ENCODE peak calls at places on chromosomes 11 and 22, in five cellular contexts. One of them, this sample, is unnamed.

GRCh38 chr11:96215094-96215782 is 127.8 kb downstream of the MAML2 start:
- DNase-seq in T-cell: peak; percentile 65
- DNase-seq in activated naive CD8-positive, alpha-beta T cell treated with anti-CD3 and anti-CD28 coated beads for 36 hours: peak; percentile 43
- DNase-seq in fibroblast of villous mesenchyme: peak; percentile 78
- DNase-seq in AG09309: no peak
- DNase-seq in this sample: peak; percentile 42

GRCh38 chr22:40221055-40221414 is 43.3 kb downstream of the TNRC6B start:
- DNase-seq in T-cell: no peak
- DNase-seq in activated naive CD8-positive, alpha-beta T cell treated with anti-CD3 and anti-CD28 coated beads for 36 hours: no peak
- DNase-seq in fibroblast of villous mesenchyme: no peak
- DNase-seq in AG09309: no peak
- DNase-seq in this sample: no peak

GRCh38 chr11:20669833-20670684 is 673 bp downstream of the NELL1 start:
- DNase-seq in T-cell: no peak
- DNase-seq in activated naive CD8-positive, alpha-beta T cell treated with anti-CD3 and anti-CD28 coated beads for 36 hours: no peak
- DNase-seq in fibroblast of villous mesenchyme: no peak
- DNase-seq in AG09309: no peak
- DNase-seq in this sample: no peak

GRCh38 chr11:95429376-95429907 is 198.4 kb upstream of the SESN3 start:
- DNase-seq in T-cell: no peak
- DNase-seq in activated naive CD8-positive, alpha-beta T cell treated with anti-CD3 and anti-CD28 coated beads for 36 hours: no peak
- DNase-seq in fibroblast of villous mesenchyme: no peak
- DNase-seq in AG09309: no peak
- DNase-seq in this sample: no peak

GRCh38 chr11:120539681-120540369 is 28.3 kb downstream of the GRIK4 start:
- DNase-seq in T-cell: no peak
- DNase-seq in activated naive CD8-positive, alpha-beta T cell treated with anti-CD3 and anti-CD28 coated beads for 36 hours: no peak
- DNase-seq in fibroblast of villous mesenchyme: no peak
- DNase-seq in AG09309: peak; percentile 18
- DNase-seq in this sample: no peak

GRCh38 chr11:518463-519202 is 11.6 kb upstream of the RNH1 start:
- DNase-seq in T-cell: peak; percentile 84
- DNase-seq in activated naive CD8-positive, alpha-beta T cell treated with anti-CD3 and anti-CD28 coated beads for 36 hours: peak; percentile 87
- DNase-seq in fibroblast of villous mesenchyme: peak; percentile 98
- DNase-seq in AG09309: peak; percentile 94
- DNase-seq in this sample: peak; percentile 87

GRCh38 chr11:92269021-92269420 is 44.4 kb downstream of the FAT3 start:
- DNase-seq in T-cell: no peak
- DNase-seq in activated naive CD8-positive, alpha-beta T cell treated with anti-CD3 and anti-CD28 coated beads for 36 hours: no peak
- DNase-seq in fibroblast of villous mesenchyme: peak; percentile 23
- DNase-seq in AG09309: no peak
- DNase-seq in this sample: no peak

GRCh38 chr22:39241632-39242388 is 3.0 kb downstream of the PDGFB start:
- DNase-seq in T-cell: peak; percentile 80
- DNase-seq in activated naive CD8-positive, alpha-beta T cell treated with anti-CD3 and anti-CD28 coated beads for 36 hours: peak; percentile 28
- DNase-seq in fibroblast of villous mesenchyme: no peak
- DNase-seq in AG09309: no peak
- DNase-seq in this sample: no peak

GRCh38 chr11:76307978-76308747 is 72.8 kb downstream of the THAP12 start:
- DNase-seq in T-cell: no peak
- DNase-seq in activated naive CD8-positive, alpha-beta T cell treated with anti-CD3 and anti-CD28 coated beads for 36 hours: no peak
- DNase-seq in fibroblast of villous mesenchyme: no peak
- DNase-seq in AG09309: no peak
- DNase-seq in this sample: no peak

GRCh38 chr11:72433455-72434061 is 773 bp downstream of the CLPB start:
- DNase-seq in T-cell: no peak
- DNase-seq in activated naive CD8-positive, alpha-beta T cell treated with anti-CD3 and anti-CD28 coated beads for 36 hours: no peak
- DNase-seq in fibroblast of villous mesenchyme: no peak
- DNase-seq in AG09309: no peak
- DNase-seq in this sample: no peak

GRCh38 chr22:35736166-35736565 is 18.5 kb downstream of the APOL5 start:
- DNase-seq in T-cell: no peak
- DNase-seq in activated naive CD8-positive, alpha-beta T cell treated with anti-CD3 and anti-CD28 coated beads for 36 hours: no peak
- DNase-seq in fibroblast of villous mesenchyme: no peak
- DNase-seq in AG09309: no peak
- DNase-seq in this sample: no peak

GRCh38 chr11:9206496-9206895 is 58.7 kb downstream of the DENND5A start:
- DNase-seq in T-cell: no peak
- DNase-seq in activated naive CD8-positive, alpha-beta T cell treated with anti-CD3 and anti-CD28 coated beads for 36 hours: no peak
- DNase-seq in fibroblast of villous mesenchyme: peak; percentile 65
- DNase-seq in AG09309: peak; percentile 46
- DNase-seq in this sample: no peak

GRCh38 chr11:111923351-111923788 is 4.7 kb downstream of the C11orf52 start:
- DNase-seq in T-cell: no peak
- DNase-seq in activated naive CD8-positive, alpha-beta T cell treated with anti-CD3 and anti-CD28 coated beads for 36 hours: no peak
- DNase-seq in fibroblast of villous mesenchyme: peak; percentile 19
- DNase-seq in AG09309: no peak
- DNase-seq in this sample: no peak

GRCh38 chr11:129719037-129719436 is 96.6 kb upstream of the TMEM45B start:
- DNase-seq in T-cell: no peak
- DNase-seq in activated naive CD8-positive, alpha-beta T cell treated with anti-CD3 and anti-CD28 coated beads for 36 hours: no peak
- DNase-seq in fibroblast of villous mesenchyme: no peak
- DNase-seq in AG09309: no peak
- DNase-seq in this sample: no peak

This sample was measured in memory B cell.